ENCODE peak calls at places on chromosomes 2 and 18, in six cellular contexts. R is cardiac muscle cell; I is nephron progenitor cell; G is stimulated activated naive CD8-positive, alpha-beta T cell treated with anti-CD3 and anti-CD28 coated beads, Interleukin-15, Interleukin-2, amounts not matched to agents 100 U/mL and 50 U/mL, for 24 hours; A is naive thymus-derived CD8-positive, alpha-beta T cell; W is iris pigment epithelial cell. X is an unnamed sample.

GRCh38 chr2:20356042-20356441 is 5.4 kb upstream of the PUM2 start:
- DNase-seq in A (no peak), G (no peak), I (no peak), R (peak), W (peak), X (no peak)

GRCh38 chr2:239152239-239152915 is 248.4 kb downstream of the HDAC4 start:
- DNase-seq in W (no peak), R (no peak), A (no peak), I (no peak), G (no peak), X (peak)

GRCh38 chr2:139864821-139865302 is 1084.7 kb upstream of the NXPH2 start:
- DNase-seq in G (no peak), W (no peak), I (no peak), R (peak), A (no peak), X (no peak)

GRCh38 chr2:149093579-149093978 is 55.1 kb downstream of the LYPD6B start:
- DNase-seq in G (no peak), R (no peak), A (no peak), W (no peak), I (no peak), X (no peak)

GRCh38 chr2:225400060-225400511 is 576 bp downstream of the NYAP2 start:
- DNase-seq in W (peak), G (peak), I (peak), R (peak), A (no peak), X (no peak)

GRCh38 chr2:479505-480161 is 191.7 kb upstream of the ALKAL2 start:
- DNase-seq in W (no peak), I (no peak), A (no peak), G (no peak), R (no peak), X (no peak)

GRCh38 chr2:154952346-154953010 is 254.0 kb downstream of the KCNJ3 start:
- DNase-seq in I (no peak), W (no peak), G (no peak), A (no peak), R (no peak), X (no peak)

GRCh38 chr18:48563027-48563426 is 24.2 kb downstream of the CTIF start:
- DNase-seq in G (no peak), I (no peak), W (peak), R (peak), A (no peak), X (no peak)

GRCh38 chr2:70977605-70978205 is 725 bp upstream of the ANKRD53 start:
- DNase-seq in W (peak), A (no peak), R (peak), I (no peak), G (no peak), X (no peak)

GRCh38 chr2:108906403-108907077 is 82.5 kb downstream of the EDAR start:
- DNase-seq in R (no peak), I (no peak), W (no peak), G (no peak), A (no peak), X (no peak)

X was measured in T-helper 17 cell.